ENCODE peak calls at places on chromosomes 7 and 10, in six cellular contexts. B is cardiac fibroblast, L is neural crest cell, P is glutamatergic neuron, F is A549, M is prostate gland. W is an unnamed sample.

GRCh38 chr10:91137822-91138221 is 82.6 kb upstream of the PCGF5 start:
- DNase-seq in B (no peak), L (no peak), P (no peak), F (no peak), M (no peak), W (no peak)

GRCh38 chr7:115816318-115816974 is 214.1 kb downstream of the TFEC start:
- DNase-seq in B (no peak), L (no peak), P (no peak), F (no peak), M (no peak), W (no peak)

GRCh38 chr10:50469778-50470193 is 154.0 kb downstream of the SGMS1 start:
- DNase-seq in B (peak; percentile 54), L (no peak), P (no peak), F (no peak), M (no peak), W (no peak)

GRCh38 chr10:37747081-37747480 is 110.3 kb downstream of the ZNF248 start:
- DNase-seq in B (no peak), L (no peak), P (no peak), F (no peak), M (no peak), W (no peak)

GRCh38 chr7:75718390-75719031 is 20.2 kb downstream of the HIP1 start:
- DNase-seq in B (no peak), L (no peak), P (no peak), F (no peak), M (no peak), W (no peak)

GRCh38 chr7:121452400-121452799 is 56.3 kb upstream of the FAM3C start:
- DNase-seq in B (no peak), L (no peak), P (no peak), F (no peak), M (no peak), W (no peak)

GRCh38 chr7:7829667-7830066 is 111.3 kb upstream of the RPA3 start:
- DNase-seq in B (no peak), L (no peak), P (no peak), F (no peak), M (no peak), W (no peak)

GRCh38 chr10:133039823-133040704 is 47.7 kb upstream of the ADGRA1 start:
- DNase-seq in B (no peak), L (no peak), P (peak; percentile 50), F (no peak), M (no peak), W (no peak)

GRCh38 chr7:2472744-2473143 is 3.5 kb downstream of the GRIFIN start:
- DNase-seq in B (no peak), L (no peak), P (no peak), F (no peak), M (no peak), W (no peak)

GRCh38 chr10:21926358-21926890 is 77.1 kb downstream of the DNAJC1 start:
- DNase-seq in B (no peak), L (no peak), P (no peak), F (peak; percentile 9), M (no peak), W (peak; percentile 50)

GRCh38 chr10:86668297-86669165 is at the start of gene LDB3:
- DNase-seq in B (peak; percentile 51), L (no peak), P (peak; percentile 77), F (no peak), M (no peak), W (peak; percentile 36)

GRCh38 chr7:51366930-51367613 is 50.5 kb upstream of the COBL start:
- DNase-seq in B (peak; percentile 56), L (peak; percentile 36), P (peak; percentile 39), F (peak; percentile 57), M (peak; percentile 54), W (peak; percentile 23)

GRCh38 chr10:99435986-99436633 is 5.7 kb upstream of the GOT1 start:
- DNase-seq in B (peak; percentile 71), L (no peak), P (no peak), F (peak; percentile 51), M (peak; percentile 16), W (peak; percentile 61)

GRCh38 chr10:103748020-103748419 is 107.4 kb downstream of the SH3PXD2A start:
- DNase-seq in B (no peak), L (no peak), P (no peak), F (no peak), M (no peak), W (no peak)

GRCh38 chr10:100502926-100503480 is 16.7 kb downstream of the SEC31B start:
- DNase-seq in B (no peak), L (no peak), P (no peak), F (no peak), M (no peak), W (no peak)

GRCh38 chr10:18043148-18043547 is 91.4 kb downstream of the SLC39A12 start:
- DNase-seq in B (peak; percentile 44), L (no peak), P (no peak), F (no peak), M (no peak), W (no peak)

GRCh38 chr7:142299226-142299625 is 41.4 kb upstream of the PRSS58 start:
- DNase-seq in B (no peak), L (no peak), P (no peak), F (no peak), M (no peak), W (no peak)

GRCh38 chr10:50937230-50937907 is 51.9 kb upstream of the A1CF start:
- DNase-seq in B (peak; percentile 72), L (no peak), P (no peak), F (peak; percentile 49), M (no peak), W (peak; percentile 50)

GRCh38 chr10:13503745-13504463 is 24.9 kb downstream of the BEND7 start:
- DNase-seq in B (peak; percentile 62), L (no peak), P (no peak), F (no peak), M (no peak), W (peak; percentile 64)

GRCh38 chr10:4867520-4868356 is 41.7 kb downstream of the AKR1E2 start:
- DNase-seq in B (peak; percentile 50), L (no peak), P (no peak), F (no peak), M (no peak), W (no peak)

DNA sequence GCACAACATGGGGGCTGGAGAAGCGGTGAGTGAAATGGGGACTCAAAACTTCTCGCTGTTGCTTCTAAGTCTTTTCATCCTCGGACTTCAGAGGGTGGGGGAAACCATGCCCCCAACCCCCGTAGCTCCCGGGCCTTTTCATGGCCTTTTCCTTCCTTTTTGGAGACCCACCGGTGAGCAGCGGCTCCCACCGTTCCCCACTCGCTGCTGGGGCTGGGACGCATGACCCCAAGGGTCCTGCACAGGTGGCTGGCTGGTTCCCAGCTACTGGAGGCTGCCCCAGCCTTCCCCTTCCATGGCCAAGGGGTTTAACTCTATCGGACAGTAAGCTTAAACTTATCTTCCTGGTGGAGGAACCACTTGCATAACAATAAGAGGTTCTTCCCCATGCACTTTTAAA is 194.3 kb upstream of the FERD3L start:
- DNase-seq in B (no peak), L (no peak), P (no peak), F (no peak), M (no peak), W (no peak)
- TF ChIP-seq CTCF in B (no peak), L (no peak), P (no peak), F (no peak), M (no peak), W (no peak)

DNA sequence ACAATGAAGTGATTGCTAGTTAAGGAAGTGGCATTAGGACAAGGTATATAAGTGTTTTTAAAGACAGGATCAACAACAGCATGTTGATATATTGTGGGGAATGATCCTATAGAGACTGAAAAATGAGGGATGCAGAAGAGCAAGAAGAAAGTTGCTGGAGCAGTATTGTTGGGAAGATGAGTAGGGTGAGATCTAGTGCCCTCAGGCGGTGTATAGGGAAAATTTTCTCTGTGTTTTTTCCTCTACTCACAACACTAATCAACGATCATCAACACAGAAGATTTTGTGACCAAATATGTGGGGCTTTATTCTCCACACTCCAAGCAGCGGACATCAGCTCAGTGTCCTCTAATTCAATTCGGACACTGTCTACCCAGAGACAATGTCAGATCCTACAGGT is 9.6 kb upstream of the PTTG1IP2 start:
- DNase-seq in B (peak; percentile 26), L (no peak), P (no peak), F (peak; percentile 6), M (no peak), W (no peak)
- TF ChIP-seq CTCF in B (peak; percentile 39), L (no peak), P (no peak), F (no peak), M (no peak), W (no peak)

GRCh38 chr7:95396136-95397032 is at the start of gene PON3:
- DNase-seq in B (peak; percentile 10), L (no peak), P (no peak), F (peak; percentile 91), M (no peak), W (no peak)
- TF ChIP-seq CTCF in B (peak; percentile 20), L (no peak), P (no peak), F (peak; percentile 83), M (no peak), W (no peak)

DNA sequence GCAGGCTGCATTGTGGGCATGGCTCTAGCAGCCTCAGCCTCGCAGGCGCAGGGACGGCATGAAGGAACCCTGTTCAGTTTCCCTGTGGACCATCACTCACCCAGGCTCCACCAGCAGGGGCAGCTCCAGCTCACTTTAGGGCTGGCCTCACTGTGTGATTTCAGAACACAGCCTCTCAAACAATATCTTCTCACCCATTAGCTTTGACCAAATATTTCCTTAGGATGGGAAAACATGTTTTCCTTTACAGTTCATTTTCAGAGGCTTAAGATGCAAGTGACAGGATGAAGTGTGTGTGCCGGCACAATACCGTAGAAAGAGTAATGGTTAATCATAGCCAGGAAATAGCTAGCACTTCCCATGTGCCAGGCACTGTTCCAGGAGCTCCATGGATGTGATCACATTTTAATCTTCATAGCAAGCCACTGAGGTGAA is 58.2 kb downstream of the LANCL2 start:
- DNase-seq in B (peak; percentile 61), L (no peak), P (no peak), F (no peak), M (no peak), W (peak; percentile 57)
- TF ChIP-seq CTCF in B (peak; percentile 50), L (peak; percentile 17), P (no peak), F (no peak), M (no peak), W (peak; percentile 56)

GRCh38 chr10:127815147-127815546 is 77.6 kb downstream of the CLRN3 start:
- DNase-seq in B (peak; percentile 2), L (no peak), P (no peak), F (no peak), M (no peak), W (no peak)
- TF ChIP-seq CTCF in B (peak; percentile 2), L (peak; percentile 50), P (peak; percentile 39), F (no peak), M (no peak), W (peak; percentile 31)

GRCh38 chr7:105213619-105214018 is 175.1 kb downstream of the SRPK2 start:
- DNase-seq in B (no peak), L (no peak), P (no peak), F (no peak), M (no peak), W (no peak)
- TF ChIP-seq CTCF in B (no peak), L (no peak), P (no peak), F (no peak), M (no peak), W (no peak)

DNA sequence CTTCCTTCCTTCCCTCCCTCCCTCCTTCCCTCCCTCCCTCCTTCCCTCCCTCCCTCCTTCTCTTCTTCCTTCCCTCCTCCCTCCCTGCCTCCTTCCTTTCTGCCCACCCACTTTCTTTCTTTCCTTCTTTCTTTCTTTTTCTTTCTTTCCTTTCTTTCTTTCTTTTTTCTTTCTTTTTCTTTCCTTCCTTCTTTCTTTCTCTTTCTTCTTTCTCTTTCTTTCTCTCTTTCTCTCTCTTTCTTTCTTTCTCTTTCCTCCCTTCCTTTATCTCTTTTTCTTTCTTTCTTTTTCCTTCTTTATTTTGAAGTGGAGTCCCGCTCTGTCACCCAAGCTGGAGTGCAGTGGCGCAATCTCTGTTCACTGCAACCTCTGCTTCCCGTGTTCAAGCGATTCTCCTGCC is 33.7 kb upstream of the GTF2IRD1 start:
- DNase-seq in B (no peak), L (no peak), P (no peak), F (no peak), M (no peak), W (no peak)
- TF ChIP-seq CTCF in B (no peak), L (no peak), P (no peak), F (no peak), M (no peak), W (no peak)

W was measured in HFFc6.